ENCODE peak calls at places on chromosome 14, in nine cellular contexts. One of them, this sample, is unnamed.

GRCh38 chr14:68012861-68013260 is 193.3 kb downstream of the RAD51B start:
- DNase-seq in AG04449: no peak
- DNase-seq in K562: no peak
- DNase-seq in mammary epithelial cell: no peak
- DNase-seq in A549: no peak
- DNase-seq in BJ: no peak
- DNase-seq in heart left ventricle: no peak
- DNase-seq in GM12864: no peak
- DNase-seq in fibroblast of the aortic adventitia: no peak
- DNase-seq in this sample: no peak

GRCh38 chr14:104598039-104598438 is 6.5 kb downstream of the TMEM179 start:
- DNase-seq in AG04449: no peak
- DNase-seq in K562: no peak
- DNase-seq in mammary epithelial cell: no peak
- DNase-seq in A549: no peak
- DNase-seq in BJ: no peak
- DNase-seq in heart left ventricle: no peak
- DNase-seq in GM12864: no peak
- DNase-seq in fibroblast of the aortic adventitia: no peak
- DNase-seq in this sample: no peak

GRCh38 chr14:72528059-72528950 is 365.6 kb downstream of the DPF3 start:
- DNase-seq in AG04449: no peak
- DNase-seq in K562: no peak
- DNase-seq in mammary epithelial cell: peak; percentile 24
- DNase-seq in A549: no peak
- DNase-seq in BJ: no peak
- DNase-seq in heart left ventricle: no peak
- DNase-seq in GM12864: no peak
- DNase-seq in fibroblast of the aortic adventitia: peak; percentile 59
- DNase-seq in this sample: no peak

GRCh38 chr14:52563120-52563519 is 10.5 kb downstream of the GPR137C start:
- DNase-seq in AG04449: peak; percentile 21
- DNase-seq in K562: no peak
- DNase-seq in mammary epithelial cell: peak; percentile 16
- DNase-seq in A549: no peak
- DNase-seq in BJ: no peak
- DNase-seq in heart left ventricle: no peak
- DNase-seq in GM12864: no peak
- DNase-seq in fibroblast of the aortic adventitia: peak; percentile 53
- DNase-seq in this sample: peak; percentile 6

GRCh38 chr14:90758959-90759358 is 57.3 kb downstream of the TTC7B start:
- DNase-seq in AG04449: no peak
- DNase-seq in K562: no peak
- DNase-seq in mammary epithelial cell: no peak
- DNase-seq in A549: no peak
- DNase-seq in BJ: peak; percentile 18
- DNase-seq in heart left ventricle: peak; percentile 77
- DNase-seq in GM12864: no peak
- DNase-seq in fibroblast of the aortic adventitia: peak; percentile 67
- DNase-seq in this sample: no peak

GRCh38 chr14:58966991-58967390 is 221.5 kb upstream of the DAAM1 start:
- DNase-seq in AG04449: no peak
- DNase-seq in K562: no peak
- DNase-seq in mammary epithelial cell: no peak
- DNase-seq in A549: no peak
- DNase-seq in BJ: no peak
- DNase-seq in heart left ventricle: no peak
- DNase-seq in GM12864: no peak
- DNase-seq in fibroblast of the aortic adventitia: no peak
- DNase-seq in this sample: no peak

GRCh38 chr14:60233251-60233650 is 15.8 kb upstream of the PPM1A start:
- DNase-seq in AG04449: no peak
- DNase-seq in K562: no peak
- DNase-seq in mammary epithelial cell: no peak
- DNase-seq in A549: peak; percentile 38
- DNase-seq in BJ: no peak
- DNase-seq in heart left ventricle: no peak
- DNase-seq in GM12864: no peak
- DNase-seq in fibroblast of the aortic adventitia: peak; percentile 23
- DNase-seq in this sample: no peak

GRCh38 chr14:39426605-39427004 is 5.6 kb downstream of the FBXO33 start:
- DNase-seq in AG04449: no peak
- DNase-seq in K562: no peak
- DNase-seq in mammary epithelial cell: peak; percentile 31
- DNase-seq in A549: peak; percentile 51
- DNase-seq in BJ: no peak
- DNase-seq in heart left ventricle: no peak
- DNase-seq in GM12864: no peak
- DNase-seq in fibroblast of the aortic adventitia: peak; percentile 76
- DNase-seq in this sample: peak; percentile 42

GRCh38 chr14:102392506-102392905 is 29.8 kb downstream of the TECPR2 start:
- DNase-seq in AG04449: peak; percentile 4
- DNase-seq in K562: no peak
- DNase-seq in mammary epithelial cell: no peak
- DNase-seq in A549: no peak
- DNase-seq in BJ: peak; percentile 49
- DNase-seq in heart left ventricle: no peak
- DNase-seq in GM12864: no peak
- DNase-seq in fibroblast of the aortic adventitia: peak; percentile 27
- DNase-seq in this sample: no peak

GRCh38 chr14:96148631-96149030 is 56.0 kb upstream of the BDKRB2 start:
- DNase-seq in AG04449: no peak
- DNase-seq in K562: no peak
- DNase-seq in mammary epithelial cell: no peak
- DNase-seq in A549: no peak
- DNase-seq in BJ: no peak
- DNase-seq in heart left ventricle: no peak
- DNase-seq in GM12864: no peak
- DNase-seq in fibroblast of the aortic adventitia: no peak
- DNase-seq in this sample: no peak

GRCh38 chr14:105477659-105478623 is 3.3 kb downstream of the CRIP2 start:
- DNase-seq in AG04449: no peak
- DNase-seq in K562: peak; percentile 71
- DNase-seq in mammary epithelial cell: no peak
- DNase-seq in A549: no peak
- DNase-seq in BJ: no peak
- DNase-seq in heart left ventricle: no peak
- DNase-seq in GM12864: no peak
- DNase-seq in fibroblast of the aortic adventitia: no peak
- DNase-seq in this sample: no peak

GRCh38 chr14:81176224-81176623 is 44.5 kb downstream of the GTF2A1 start:
- DNase-seq in AG04449: no peak
- DNase-seq in K562: no peak
- DNase-seq in mammary epithelial cell: no peak
- DNase-seq in A549: no peak
- DNase-seq in BJ: no peak
- DNase-seq in heart left ventricle: no peak
- DNase-seq in GM12864: no peak
- DNase-seq in fibroblast of the aortic adventitia: no peak
- DNase-seq in this sample: no peak

GRCh38 chr14:37384870-37385596 is 187.3 kb downstream of the MIPOL1 start:
- DNase-seq in AG04449: no peak
- DNase-seq in K562: no peak
- DNase-seq in mammary epithelial cell: no peak
- DNase-seq in A549: peak; percentile 16
- DNase-seq in BJ: no peak
- DNase-seq in heart left ventricle: no peak
- DNase-seq in GM12864: no peak
- DNase-seq in fibroblast of the aortic adventitia: no peak
- DNase-seq in this sample: no peak

DNA sequence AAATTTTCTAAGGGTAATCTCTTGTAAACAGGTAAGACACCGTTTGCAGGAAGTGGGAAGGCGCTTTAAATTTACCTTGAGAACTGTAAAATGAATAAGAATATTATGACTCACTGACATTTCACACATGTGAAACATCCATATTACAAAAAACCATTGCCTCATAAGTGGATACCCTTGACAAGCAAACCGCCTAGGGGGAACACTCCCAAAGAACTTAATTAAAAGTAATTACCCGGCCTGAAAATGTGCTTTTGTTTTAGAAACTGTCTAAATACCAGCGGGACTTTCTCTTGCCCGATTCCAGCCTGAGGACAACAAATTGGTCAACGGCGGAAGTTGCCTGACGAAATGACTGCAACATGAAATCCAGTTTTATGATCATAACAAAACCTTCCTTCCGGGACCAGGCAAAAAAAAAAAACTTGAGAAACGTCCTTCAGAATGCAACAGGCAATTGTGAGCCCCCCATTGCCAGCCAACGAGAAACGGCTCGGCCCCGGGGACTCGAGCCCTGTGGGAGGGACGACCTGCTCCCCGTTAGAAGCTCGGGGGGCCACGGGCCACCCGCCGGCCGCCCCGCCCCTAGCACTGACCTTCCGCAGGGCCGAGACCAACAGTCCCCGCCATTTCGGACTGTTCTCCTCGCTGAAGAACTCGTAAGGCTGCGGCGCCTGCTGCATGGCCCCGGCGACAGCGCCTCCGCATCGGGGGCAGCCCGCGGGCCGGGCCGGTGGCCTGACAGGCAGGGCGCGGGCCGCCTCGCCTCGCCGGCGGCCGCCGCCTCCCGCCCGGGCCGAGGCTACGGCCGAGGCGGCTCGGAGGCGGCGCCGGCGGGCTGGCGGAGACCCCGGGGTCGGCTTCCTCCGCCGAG is 540 bp downstream of the SOS2 start:
- DNase-seq in AG04449: no peak
- DNase-seq in K562: no peak
- DNase-seq in mammary epithelial cell: peak; percentile 85
- DNase-seq in A549: peak; percentile 55
- DNase-seq in BJ: no peak
- DNase-seq in heart left ventricle: peak; percentile 82
- DNase-seq in GM12864: no peak
- DNase-seq in fibroblast of the aortic adventitia: peak; percentile 74
- DNase-seq in this sample: no peak
- H3K4me3 ChIP-seq in AG04449: peak overlapping the region; percentile 85
- H3K4me3 ChIP-seq in K562: peak overlapping the region; percentile 83
- H3K4me3 ChIP-seq in mammary epithelial cell: peak overlapping the region; percentile 91
- H3K4me3 ChIP-seq in A549: peak overlapping the region; percentile 90
- H3K4me3 ChIP-seq in BJ: peak overlapping the region; percentile 88
- H3K4me3 ChIP-seq in heart left ventricle: peak overlapping the region; percentile 77
- H3K4me3 ChIP-seq in GM12864: peak overlapping the region; percentile 66
- H3K4me3 ChIP-seq in fibroblast of the aortic adventitia: peak overlapping the region; percentile 85
- H3K4me3 ChIP-seq in this sample: peak overlapping the region; percentile 71

GRCh38 chr14:92985521-92985920 is 62.6 kb downstream of the CHGA start:
- DNase-seq in AG04449: no peak
- DNase-seq in K562: no peak
- DNase-seq in mammary epithelial cell: no peak
- DNase-seq in A549: no peak
- DNase-seq in BJ: no peak
- DNase-seq in heart left ventricle: no peak
- DNase-seq in GM12864: no peak
- DNase-seq in fibroblast of the aortic adventitia: no peak
- DNase-seq in this sample: no peak

GRCh38 chr14:92986254-92987147 is 63.6 kb downstream of the CHGA start:
- DNase-seq in AG04449: no peak
- DNase-seq in K562: no peak
- DNase-seq in mammary epithelial cell: no peak
- DNase-seq in A549: peak; percentile 57
- DNase-seq in BJ: no peak
- DNase-seq in heart left ventricle: peak; percentile 41
- DNase-seq in GM12864: no peak
- DNase-seq in fibroblast of the aortic adventitia: peak; percentile 60
- DNase-seq in this sample: peak; percentile 30

GRCh38 chr14:92987713-92988510 is 65.0 kb downstream of the CHGA start:
- DNase-seq in AG04449: no peak
- DNase-seq in K562: no peak
- DNase-seq in mammary epithelial cell: no peak
- DNase-seq in A549: no peak
- DNase-seq in BJ: no peak
- DNase-seq in heart left ventricle: peak; percentile 62
- DNase-seq in GM12864: no peak
- DNase-seq in fibroblast of the aortic adventitia: no peak
- DNase-seq in this sample: no peak

GRCh38 chr14:92988786-92989755 is 66.1 kb downstream of the CHGA start:
- DNase-seq in AG04449: no peak
- DNase-seq in K562: no peak
- DNase-seq in mammary epithelial cell: no peak
- DNase-seq in A549: no peak
- DNase-seq in BJ: no peak
- DNase-seq in heart left ventricle: peak; percentile 11
- DNase-seq in GM12864: no peak
- DNase-seq in fibroblast of the aortic adventitia: no peak
- DNase-seq in this sample: no peak

DNA sequence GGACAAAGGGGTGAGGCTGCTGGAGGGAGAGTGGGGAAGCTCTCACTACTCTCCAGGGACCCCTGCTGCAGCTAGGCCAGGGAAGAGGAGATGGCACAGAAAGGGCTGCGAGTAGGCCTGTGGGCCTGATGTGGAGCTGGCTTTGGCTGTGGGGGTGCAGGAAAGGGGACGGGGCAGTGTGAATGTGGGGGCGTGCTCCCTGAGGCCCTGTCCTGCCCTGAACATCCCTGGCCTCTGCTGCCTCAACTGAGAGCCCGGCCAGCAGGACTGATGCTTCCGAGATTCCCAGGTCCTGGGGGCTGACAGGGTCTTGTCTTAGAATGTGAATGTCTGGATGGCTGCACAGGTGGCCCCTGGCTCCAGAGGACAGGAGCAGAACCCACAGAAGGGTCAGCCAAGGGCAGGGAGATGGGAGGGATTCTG is 64.2 kb downstream of the CHGA start:
- DNase-seq in AG04449: no peak
- DNase-seq in K562: no peak
- DNase-seq in mammary epithelial cell: no peak
- DNase-seq in A549: no peak
- DNase-seq in BJ: no peak
- DNase-seq in heart left ventricle: peak; percentile 22
- DNase-seq in GM12864: no peak
- DNase-seq in fibroblast of the aortic adventitia: no peak
- DNase-seq in this sample: no peak
- TF ChIP-seq CTCF in AG04449: no peak
- TF ChIP-seq CTCF in K562: no peak
- TF ChIP-seq CTCF in mammary epithelial cell: no peak
- TF ChIP-seq CTCF in A549: no peak
- TF ChIP-seq CTCF in BJ: no peak
- TF ChIP-seq CTCF in heart left ventricle: no peak
- TF ChIP-seq CTCF in GM12864: no peak
- TF ChIP-seq CTCF in fibroblast of the aortic adventitia: no peak
- TF ChIP-seq CTCF in this sample: no peak

DNA sequence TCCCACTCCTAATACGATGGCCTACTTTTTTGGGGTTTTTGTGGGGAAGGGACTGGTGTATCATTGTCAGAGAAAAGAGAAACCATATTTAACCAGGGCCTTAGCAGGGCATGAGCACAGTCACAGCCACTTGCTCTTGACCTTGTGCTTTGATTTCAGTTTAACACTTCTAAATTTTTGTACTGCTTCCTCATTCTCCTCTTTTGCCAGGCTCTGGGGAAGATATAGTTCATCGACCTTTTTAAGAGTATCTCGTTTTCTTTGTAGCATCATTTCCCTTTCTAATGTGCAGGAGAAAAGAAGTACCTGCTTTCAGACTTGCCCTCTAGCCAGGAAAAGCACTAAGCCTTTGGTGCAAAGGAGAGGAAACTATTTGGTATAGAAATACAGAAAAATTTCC is 2.2 kb downstream of the ZBTB1 start:
- DNase-seq in AG04449: no peak
- DNase-seq in K562: no peak
- DNase-seq in mammary epithelial cell: no peak
- DNase-seq in A549: no peak
- DNase-seq in BJ: no peak
- DNase-seq in heart left ventricle: no peak
- DNase-seq in GM12864: no peak
- DNase-seq in fibroblast of the aortic adventitia: no peak
- DNase-seq in this sample: no peak
- H3K4me3 ChIP-seq in AG04449: peak overlapping the region; percentile 45
- H3K4me3 ChIP-seq in K562: peak overlapping the region; percentile 11
- H3K4me3 ChIP-seq in mammary epithelial cell: peak overlapping the region; percentile 18
- H3K4me3 ChIP-seq in A549: peak overlapping the region; percentile 76
- H3K4me3 ChIP-seq in BJ: peak overlapping the region; percentile 18
- H3K4me3 ChIP-seq in heart left ventricle: peak overlapping the region; percentile 90
- H3K4me3 ChIP-seq in GM12864: peak overlapping the region; percentile 70
- H3K4me3 ChIP-seq in fibroblast of the aortic adventitia: peak overlapping the region; percentile 44
- H3K4me3 ChIP-seq in this sample: peak overlapping the region; percentile 84

GRCh38 chr14:56247495-56248087 is 129.4 kb downstream of the PELI2 start:
- DNase-seq in AG04449: no peak
- DNase-seq in K562: no peak
- DNase-seq in mammary epithelial cell: no peak
- DNase-seq in A549: peak; percentile 19
- DNase-seq in BJ: no peak
- DNase-seq in heart left ventricle: no peak
- DNase-seq in GM12864: no peak
- DNase-seq in fibroblast of the aortic adventitia: peak; percentile 50
- DNase-seq in this sample: no peak
- TF ChIP-seq CTCF in AG04449: peak; percentile 10
- TF ChIP-seq CTCF in K562: no peak
- TF ChIP-seq CTCF in mammary epithelial cell: peak; percentile 18
- TF ChIP-seq CTCF in A549: peak; percentile 49
- TF ChIP-seq CTCF in BJ: peak; percentile 39
- TF ChIP-seq CTCF in heart left ventricle: peak; percentile 27
- TF ChIP-seq CTCF in GM12864: peak; percentile 20
- TF ChIP-seq CTCF in fibroblast of the aortic adventitia: peak; percentile 46
- TF ChIP-seq CTCF in this sample: no peak

This sample was measured in HFF-Myc.